ENCODE peak calls at places on chromosomes 3 and 15, in eight cellular contexts. One of them, this sample, is unnamed.

GRCh38 chr15:75675579-75676404 is 28.1 kb downstream of the SNX33 start:
- DNase-seq in AG09309: no peak
- DNase-seq in NCI-H774: no peak
- DNase-seq in cardiac muscle cell: no peak
- DNase-seq in NCI-H460: no peak
- DNase-seq in hepatic stellate cell: no peak
- DNase-seq in Kasumi-1: no peak
- DNase-seq in activated CD4-positive, alpha-beta T cell treated with anti-CD3 and anti-CD28 coated beads for 36 hours: no peak
- DNase-seq in this sample: no peak

GRCh38 chr3:64756587-64756986 is 68.8 kb upstream of the ADAMTS9 start:
- DNase-seq in AG09309: no peak
- DNase-seq in NCI-H774: no peak
- DNase-seq in Kasumi-1: no peak
- DNase-seq in NCI-H460: no peak
- DNase-seq in cardiac muscle cell: no peak
- DNase-seq in activated CD4-positive, alpha-beta T cell treated with anti-CD3 and anti-CD28 coated beads for 36 hours: no peak
- DNase-seq in hepatic stellate cell: no peak
- DNase-seq in this sample: no peak

GRCh38 chr3:129417354-129417753 is 11.1 kb downstream of the EFCAB12 start:
- DNase-seq in NCI-H460: no peak
- DNase-seq in NCI-H774: no peak
- DNase-seq in hepatic stellate cell: no peak
- DNase-seq in AG09309: no peak
- DNase-seq in Kasumi-1: no peak
- DNase-seq in cardiac muscle cell: peak; percentile 93
- DNase-seq in activated CD4-positive, alpha-beta T cell treated with anti-CD3 and anti-CD28 coated beads for 36 hours: no peak
- DNase-seq in this sample: no peak

GRCh38 chr15:78429477-78429876 is 8.5 kb upstream of the IREB2 start:
- DNase-seq in AG09309: no peak
- DNase-seq in Kasumi-1: no peak
- DNase-seq in hepatic stellate cell: no peak
- DNase-seq in NCI-H774: peak; percentile 88
- DNase-seq in activated CD4-positive, alpha-beta T cell treated with anti-CD3 and anti-CD28 coated beads for 36 hours: no peak
- DNase-seq in cardiac muscle cell: no peak
- DNase-seq in NCI-H460: no peak
- DNase-seq in this sample: no peak

GRCh38 chr3:185318136-185318535 is 44.8 kb upstream of the MAP3K13 start:
- DNase-seq in AG09309: peak; percentile 5
- DNase-seq in NCI-H460: peak; percentile 65
- DNase-seq in cardiac muscle cell: peak; percentile 73
- DNase-seq in hepatic stellate cell: peak; percentile 19
- DNase-seq in NCI-H774: peak; percentile 17
- DNase-seq in activated CD4-positive, alpha-beta T cell treated with anti-CD3 and anti-CD28 coated beads for 36 hours: no peak
- DNase-seq in Kasumi-1: no peak
- DNase-seq in this sample: peak; percentile 60

GRCh38 chr15:39156166-39156565 is 424.7 kb upstream of the THBS1 start:
- DNase-seq in NCI-H460: no peak
- DNase-seq in cardiac muscle cell: no peak
- DNase-seq in NCI-H774: no peak
- DNase-seq in AG09309: no peak
- DNase-seq in activated CD4-positive, alpha-beta T cell treated with anti-CD3 and anti-CD28 coated beads for 36 hours: no peak
- DNase-seq in hepatic stellate cell: peak; percentile 35
- DNase-seq in Kasumi-1: no peak
- DNase-seq in this sample: no peak

GRCh38 chr3:177211503-177212277 is 14.4 kb upstream of the TBL1XR1 start:
- DNase-seq in hepatic stellate cell: no peak
- DNase-seq in activated CD4-positive, alpha-beta T cell treated with anti-CD3 and anti-CD28 coated beads for 36 hours: no peak
- DNase-seq in AG09309: no peak
- DNase-seq in NCI-H774: peak; percentile 94
- DNase-seq in NCI-H460: no peak
- DNase-seq in cardiac muscle cell: no peak
- DNase-seq in Kasumi-1: no peak
- DNase-seq in this sample: no peak

GRCh38 chr15:65611888-65612615 is 1.1 kb upstream of the INTS14 start:
- DNase-seq in NCI-H460: no peak
- DNase-seq in hepatic stellate cell: no peak
- DNase-seq in cardiac muscle cell: no peak
- DNase-seq in AG09309: no peak
- DNase-seq in activated CD4-positive, alpha-beta T cell treated with anti-CD3 and anti-CD28 coated beads for 36 hours: no peak
- DNase-seq in Kasumi-1: no peak
- DNase-seq in NCI-H774: no peak
- DNase-seq in this sample: no peak

GRCh38 chr15:99445272-99445850 is 120.4 kb upstream of the MEF2A start:
- DNase-seq in cardiac muscle cell: no peak
- DNase-seq in activated CD4-positive, alpha-beta T cell treated with anti-CD3 and anti-CD28 coated beads for 36 hours: no peak
- DNase-seq in Kasumi-1: no peak
- DNase-seq in NCI-H774: no peak
- DNase-seq in NCI-H460: no peak
- DNase-seq in AG09309: no peak
- DNase-seq in hepatic stellate cell: peak; percentile 0
- DNase-seq in this sample: no peak

GRCh38 chr15:68114356-68114755 is 60.2 kb downstream of the PIAS1 start:
- DNase-seq in Kasumi-1: peak; percentile 14
- DNase-seq in NCI-H774: no peak
- DNase-seq in NCI-H460: no peak
- DNase-seq in cardiac muscle cell: peak; percentile 33
- DNase-seq in activated CD4-positive, alpha-beta T cell treated with anti-CD3 and anti-CD28 coated beads for 36 hours: no peak
- DNase-seq in hepatic stellate cell: peak; percentile 12
- DNase-seq in AG09309: no peak
- DNase-seq in this sample: no peak

GRCh38 chr15:50181206-50181982 is 602 bp upstream of the SLC27A2 start:
- DNase-seq in NCI-H460: no peak
- DNase-seq in cardiac muscle cell: no peak
- DNase-seq in hepatic stellate cell: no peak
- DNase-seq in Kasumi-1: no peak
- DNase-seq in activated CD4-positive, alpha-beta T cell treated with anti-CD3 and anti-CD28 coated beads for 36 hours: peak; percentile 14
- DNase-seq in NCI-H774: no peak
- DNase-seq in AG09309: no peak
- DNase-seq in this sample: no peak

GRCh38 chr15:89244512-89244869 is 712 bp downstream of the FANCI start:
- DNase-seq in AG09309: no peak
- DNase-seq in Kasumi-1: no peak
- DNase-seq in cardiac muscle cell: no peak
- DNase-seq in NCI-H460: no peak
- DNase-seq in hepatic stellate cell: no peak
- DNase-seq in activated CD4-positive, alpha-beta T cell treated with anti-CD3 and anti-CD28 coated beads for 36 hours: no peak
- DNase-seq in NCI-H774: no peak
- DNase-seq in this sample: no peak

GRCh38 chr15:33865416-33865815 is 102.9 kb upstream of the CHRM5 start:
- DNase-seq in activated CD4-positive, alpha-beta T cell treated with anti-CD3 and anti-CD28 coated beads for 36 hours: no peak
- DNase-seq in NCI-H774: no peak
- DNase-seq in AG09309: no peak
- DNase-seq in Kasumi-1: no peak
- DNase-seq in hepatic stellate cell: peak; percentile 24
- DNase-seq in cardiac muscle cell: peak; percentile 56
- DNase-seq in NCI-H460: no peak
- DNase-seq in this sample: no peak

GRCh38 chr3:142459929-142460328 is 12.1 kb upstream of the XRN1 start:
- DNase-seq in Kasumi-1: no peak
- DNase-seq in NCI-H460: no peak
- DNase-seq in AG09309: no peak
- DNase-seq in activated CD4-positive, alpha-beta T cell treated with anti-CD3 and anti-CD28 coated beads for 36 hours: no peak
- DNase-seq in NCI-H774: no peak
- DNase-seq in cardiac muscle cell: peak; percentile 36
- DNase-seq in hepatic stellate cell: no peak
- DNase-seq in this sample: no peak

GRCh38 chr3:47073685-47074084 is 90.2 kb downstream of the SETD2 start:
- DNase-seq in NCI-H774: no peak
- DNase-seq in Kasumi-1: no peak
- DNase-seq in cardiac muscle cell: peak; percentile 52
- DNase-seq in activated CD4-positive, alpha-beta T cell treated with anti-CD3 and anti-CD28 coated beads for 36 hours: no peak
- DNase-seq in AG09309: no peak
- DNase-seq in NCI-H460: no peak
- DNase-seq in hepatic stellate cell: no peak
- DNase-seq in this sample: no peak

GRCh38 chr3:65633018-65633417 is 405.7 kb downstream of the MAGI1 start:
- DNase-seq in NCI-H774: no peak
- DNase-seq in hepatic stellate cell: no peak
- DNase-seq in cardiac muscle cell: no peak
- DNase-seq in Kasumi-1: no peak
- DNase-seq in activated CD4-positive, alpha-beta T cell treated with anti-CD3 and anti-CD28 coated beads for 36 hours: no peak
- DNase-seq in NCI-H460: no peak
- DNase-seq in AG09309: no peak
- DNase-seq in this sample: no peak

GRCh38 chr3:13653631-13654279 is 104.8 kb downstream of the FBLN2 start:
- DNase-seq in AG09309: no peak
- DNase-seq in NCI-H460: no peak
- DNase-seq in hepatic stellate cell: no peak
- DNase-seq in NCI-H774: no peak
- DNase-seq in Kasumi-1: no peak
- DNase-seq in activated CD4-positive, alpha-beta T cell treated with anti-CD3 and anti-CD28 coated beads for 36 hours: peak; percentile 49
- DNase-seq in cardiac muscle cell: no peak
- DNase-seq in this sample: no peak

GRCh38 chr15:60299452-60300047 is 98.2 kb downstream of the ANXA2 start:
- DNase-seq in AG09309: no peak
- DNase-seq in activated CD4-positive, alpha-beta T cell treated with anti-CD3 and anti-CD28 coated beads for 36 hours: no peak
- DNase-seq in cardiac muscle cell: peak; percentile 34
- DNase-seq in NCI-H460: no peak
- DNase-seq in Kasumi-1: no peak
- DNase-seq in hepatic stellate cell: no peak
- DNase-seq in NCI-H774: peak; percentile 95
- DNase-seq in this sample: peak; percentile 7

GRCh38 chr3:64262574-64263114 is 37.4 kb upstream of the PRICKLE2 start:
- DNase-seq in cardiac muscle cell: no peak
- DNase-seq in activated CD4-positive, alpha-beta T cell treated with anti-CD3 and anti-CD28 coated beads for 36 hours: no peak
- DNase-seq in NCI-H774: no peak
- DNase-seq in hepatic stellate cell: no peak
- DNase-seq in NCI-H460: no peak
- DNase-seq in Kasumi-1: no peak
- DNase-seq in AG09309: no peak
- DNase-seq in this sample: no peak

GRCh38 chr3:139537325-139537724 is 2.2 kb downstream of the RBP1 start:
- DNase-seq in activated CD4-positive, alpha-beta T cell treated with anti-CD3 and anti-CD28 coated beads for 36 hours: no peak
- DNase-seq in Kasumi-1: no peak
- DNase-seq in hepatic stellate cell: no peak
- DNase-seq in NCI-H774: no peak
- DNase-seq in NCI-H460: no peak
- DNase-seq in cardiac muscle cell: no peak
- DNase-seq in AG09309: no peak
- DNase-seq in this sample: no peak

GRCh38 chr3:160296591-160296990 is 71.4 kb downstream of the C3orf80 start:
- DNase-seq in hepatic stellate cell: peak; percentile 20
- DNase-seq in NCI-H460: no peak
- DNase-seq in NCI-H774: no peak
- DNase-seq in cardiac muscle cell: peak; percentile 17
- DNase-seq in AG09309: peak; percentile 11
- DNase-seq in activated CD4-positive, alpha-beta T cell treated with anti-CD3 and anti-CD28 coated beads for 36 hours: no peak
- DNase-seq in Kasumi-1: no peak
- DNase-seq in this sample: no peak

GRCh38 chr3:107978116-107979057 is 112.4 kb downstream of the CD47 start:
- DNase-seq in activated CD4-positive, alpha-beta T cell treated with anti-CD3 and anti-CD28 coated beads for 36 hours: no peak
- DNase-seq in NCI-H460: no peak
- DNase-seq in Kasumi-1: no peak
- DNase-seq in cardiac muscle cell: no peak
- DNase-seq in NCI-H774: no peak
- DNase-seq in hepatic stellate cell: no peak
- DNase-seq in AG09309: no peak
- DNase-seq in this sample: no peak

GRCh38 chr15:98799991-98800390 is 151.7 kb downstream of the IGF1R start:
- DNase-seq in NCI-H774: no peak
- DNase-seq in cardiac muscle cell: peak; percentile 35
- DNase-seq in Kasumi-1: no peak
- DNase-seq in hepatic stellate cell: no peak
- DNase-seq in activated CD4-positive, alpha-beta T cell treated with anti-CD3 and anti-CD28 coated beads for 36 hours: no peak
- DNase-seq in NCI-H460: no peak
- DNase-seq in AG09309: no peak
- DNase-seq in this sample: no peak

This sample was measured in COLO829.